ENCODE peak calls at places on chromosome 11, in ten cellular contexts. F, E, H, U, O, S, P, T, Y and M are unnamed samples.

GRCh38 chr11:59611570-59612565 is 3.7 kb downstream of the OSBP start:
- DNase-seq in F (no peak), E (no peak), H (no peak), U (no peak), O (no peak), S (no peak), P (peak; percentile 94), T (no peak), Y (no peak), M (no peak)

GRCh38 chr11:60658409-60658808 is 41.0 kb upstream of the MS4A8 start:
- DNase-seq in F (no peak), E (no peak), H (no peak), U (no peak), O (no peak), S (no peak), P (no peak), T (no peak), Y (no peak), M (no peak)

GRCh38 chr11:85758026-85758425 is 52.9 kb downstream of the SYTL2 start:
- DNase-seq in F (no peak), E (no peak), H (no peak), U (no peak), O (no peak), S (no peak), P (no peak), T (no peak), Y (no peak), M (no peak)

GRCh38 chr11:64592234-64592615 is 1.2 kb downstream of the SLC22A12 start:
- DNase-seq in F (no peak), E (no peak), H (no peak), U (no peak), O (no peak), S (no peak), P (no peak), T (no peak), Y (no peak), M (no peak)

GRCh38 chr11:128346808-128347207 is 240.6 kb downstream of the ETS1 start:
- DNase-seq in F (no peak), E (peak; percentile 80), H (peak; percentile 72), U (no peak), O (peak; percentile 73), S (no peak), P (no peak), T (no peak), Y (no peak), M (no peak)

GRCh38 chr11:85941380-85941973 is 86.3 kb downstream of the CCDC83 start:
- DNase-seq in F (peak; percentile 70), E (peak; percentile 46), H (peak; percentile 54), U (no peak), O (peak; percentile 69), S (no peak), P (peak; percentile 88), T (peak; percentile 63), Y (no peak), M (peak; percentile 30)

GRCh38 chr11:77596626-77597025 is 6.9 kb downstream of the AQP11 start:
- DNase-seq in F (no peak), E (peak; percentile 15), H (no peak), U (no peak), O (no peak), S (no peak), P (no peak), T (peak; percentile 56), Y (no peak), M (no peak)

GRCh38 chr11:36628765-36629199 is 30.7 kb upstream of the RAG2 start:
- DNase-seq in F (no peak), E (peak; percentile 0), H (no peak), U (no peak), O (no peak), S (no peak), P (no peak), T (peak; percentile 3), Y (no peak), M (no peak)

GRCh38 chr11:102230911-102231310 is 86.4 kb upstream of the BIRC3 start:
- DNase-seq in F (no peak), E (no peak), H (no peak), U (no peak), O (no peak), S (no peak), P (no peak), T (no peak), Y (no peak), M (no peak)

GRCh38 chr11:111417011-111417765 is 38.1 kb upstream of the POU2AF1 start:
- DNase-seq in F (peak; percentile 24), E (no peak), H (peak; percentile 29), U (no peak), O (peak; percentile 52), S (no peak), P (no peak), T (no peak), Y (no peak), M (no peak)